ENCODE peak calls at places on chromosomes 6 and 20, in five cellular contexts. L is CD4-positive, alpha-beta T cell; Z is Calu3; C is mucosa of descending colon; I is IMR-90. X is an unnamed sample.

GRCh38 chr6:121652726-121653623 is 217.5 kb downstream of the GJA1 start:
- DNase-seq in L (no peak), Z (peak; percentile 14), C (no peak), I (peak; percentile 91), X (peak; percentile 71)

GRCh38 chr6:170139531-170139930 is 151.3 kb downstream of the DLL1 start:
- DNase-seq in L (no peak), Z (no peak), C (no peak), I (no peak), X (no peak)

GRCh38 chr6:33962186-33962585 is 158.4 kb upstream of the MLN start:
- DNase-seq in L (no peak), Z (no peak), C (no peak), I (peak; percentile 15), X (peak; percentile 14)

GRCh38 chr6:27145731-27146455 is 101.6 kb upstream of the PRSS16 start:
- DNase-seq in L (no peak), Z (peak; percentile 75), C (peak; percentile 71), I (peak; percentile 91), X (peak; percentile 90)

GRCh38 chr20:20362774-20363435 is 5.0 kb upstream of the INSM1 start:
- DNase-seq in L (no peak), Z (no peak), C (no peak), I (no peak), X (no peak)

GRCh38 chr6:24738732-24739131 is 19.8 kb upstream of the C6orf62 start:
- DNase-seq in L (no peak), Z (no peak), C (no peak), I (no peak), X (no peak)

GRCh38 chr6:48098923-48099322 is 12.1 kb downstream of the PTCHD4 start:
- DNase-seq in L (no peak), Z (no peak), C (no peak), I (no peak), X (no peak)

GRCh38 chr6:27495386-27496135 is 22.7 kb upstream of the ZNF184 start:
- DNase-seq in L (no peak), Z (peak; percentile 82), C (no peak), I (peak; percentile 91), X (peak; percentile 97)

GRCh38 chr6:158552796-158553138 is 7.1 kb upstream of the TMEM181 start:
- DNase-seq in L (no peak), Z (no peak), C (no peak), I (no peak), X (no peak)

GRCh38 chr6:34425132-34425497 is 754 bp downstream of the RPS10 start:
- DNase-seq in L (no peak), Z (no peak), C (no peak), I (no peak), X (no peak)

GRCh38 chr6:108648186-108648585 is 87.5 kb downstream of the FOXO3 start:
- DNase-seq in L (no peak), Z (no peak), C (no peak), I (no peak), X (no peak)

GRCh38 chr6:131250121-131250520 is 114.9 kb downstream of the AKAP7 start:
- DNase-seq in L (no peak), Z (peak; percentile 45), C (peak; percentile 69), I (peak; percentile 48), X (no peak)

GRCh38 chr20:46169245-46170171 is 51.4 kb downstream of the CD40 start:
- DNase-seq in L (no peak), Z (no peak), C (no peak), I (no peak), X (no peak)

GRCh38 chr6:150622476-150622875 is 22.8 kb downstream of the PLEKHG1 start:
- DNase-seq in L (no peak), Z (no peak), C (no peak), I (no peak), X (no peak)

GRCh38 chr6:6619415-6619814 is 30.9 kb downstream of the LY86 start:
- DNase-seq in L (no peak), Z (no peak), C (no peak), I (no peak), X (no peak)

GRCh38 chr6:130183271-130184222 is 39.2 kb downstream of the SAMD3 start:
- DNase-seq in L (no peak), Z (no peak), C (no peak), I (no peak), X (no peak)

GRCh38 chr6:12635813-12636212 is 80.8 kb upstream of the PHACTR1 start:
- DNase-seq in L (no peak), Z (no peak), C (no peak), I (no peak), X (no peak)

GRCh38 chr6:75272145-75272840 is 12.3 kb downstream of the TMEM30A start:
- DNase-seq in L (no peak), Z (no peak), C (no peak), I (peak; percentile 68), X (no peak)

GRCh38 chr6:32883789-32884188 is 29.8 kb downstream of the PSMB9 start:
- DNase-seq in L (no peak), Z (no peak), C (no peak), I (peak; percentile 60), X (no peak)

GRCh38 chr6:157981395-157982296 is at the start of gene SYNJ2:
- DNase-seq in L (peak; percentile 78), Z (peak; percentile 87), C (peak; percentile 93), I (peak; percentile 83), X (peak; percentile 64)

GRCh38 chr20:62401331-62401779 is 5.7 kb downstream of the CABLES2 start:
- DNase-seq in L (no peak), Z (no peak), C (no peak), I (no peak), X (no peak)

GRCh38 chr6:31969712-31970603 is 2.0 kb downstream of the DXO start:
- DNase-seq in L (no peak), Z (no peak), C (no peak), I (peak; percentile 55), X (peak; percentile 45)

GRCh38 chr20:11492391-11492790 is 425.3 kb upstream of the BTBD3 start:
- DNase-seq in L (no peak), Z (no peak), C (no peak), I (no peak), X (no peak)

GRCh38 chr6:96171112-96171511 is 155.3 kb downstream of the FUT9 start:
- DNase-seq in L (no peak), Z (no peak), C (no peak), I (no peak), X (no peak)

DNA sequence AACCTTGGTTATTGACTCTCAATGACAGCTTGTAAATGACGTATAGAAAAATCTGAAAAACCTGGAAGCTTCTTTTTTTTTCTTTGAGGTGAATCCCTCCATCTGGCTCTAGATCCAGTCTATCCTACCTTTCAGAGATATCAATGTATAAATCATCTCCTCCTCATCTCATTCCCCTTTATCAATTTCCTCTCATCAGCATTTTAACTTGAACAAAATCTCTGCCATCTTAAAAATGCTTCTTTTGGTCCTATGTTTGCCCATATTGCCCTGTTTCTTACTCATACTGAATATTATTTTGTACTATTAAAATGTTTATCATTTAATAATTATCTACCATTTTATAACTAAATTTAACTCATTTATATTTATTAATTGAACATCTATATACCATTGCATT is 306.7 kb upstream of the TSHZ2 start:
- DNase-seq in L (no peak), Z (no peak), C (no peak), I (no peak), X (no peak)
- TF ChIP-seq CTCF in L (no peak), Z (no peak), C (no peak), I (no peak), X (no peak)

GRCh38 chr6:18528084-18528743 is 141.1 kb downstream of the RNF144B start:
- DNase-seq in L (no peak), Z (no peak), C (no peak), I (peak; percentile 13), X (peak; percentile 13)
- TF ChIP-seq CTCF in L (no peak), Z (no peak), C (no peak), I (peak; percentile 45), X (peak; percentile 76)

GRCh38 chr6:11592289-11592906 is 54.8 kb downstream of the TMEM170B start:
- DNase-seq in L (no peak), Z (no peak), C (no peak), I (peak; percentile 72), X (no peak)

GRCh38 chr6:11596640-11597237 is 59.2 kb downstream of the TMEM170B start:
- DNase-seq in L (no peak), Z (no peak), C (no peak), I (no peak), X (no peak)

GRCh38 chr6:11593096-11593495 is 55.5 kb downstream of the TMEM170B start:
- DNase-seq in L (no peak), Z (no peak), C (no peak), I (no peak), X (no peak)

GRCh38 chr6:11598687-11599086 is 61.1 kb downstream of the TMEM170B start:
- DNase-seq in L (no peak), Z (no peak), C (no peak), I (no peak), X (no peak)

DNA sequence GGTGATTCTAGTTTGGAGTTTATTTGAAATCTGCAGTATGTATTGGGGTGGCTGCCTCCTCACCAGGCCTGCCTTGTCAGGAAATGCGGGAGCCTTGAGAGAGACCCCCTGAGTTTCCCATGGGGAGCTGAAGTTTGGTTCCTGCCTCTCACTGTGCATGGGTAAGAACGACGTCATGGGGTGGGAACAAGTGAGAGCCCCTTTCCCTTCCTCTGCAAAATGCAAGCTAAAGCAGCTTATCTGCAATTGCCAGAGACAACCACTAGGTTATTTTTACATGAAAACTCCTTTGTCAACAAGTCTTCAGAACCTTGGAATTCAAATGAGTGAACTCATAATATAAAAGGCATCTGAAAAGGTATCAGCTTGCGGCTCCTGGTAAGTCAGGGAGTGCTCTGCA is 58.4 kb downstream of the TMEM170B start:
- DNase-seq in L (no peak), Z (no peak), C (no peak), I (peak; percentile 34), X (no peak)
- TF ChIP-seq CTCF in L (no peak), Z (no peak), C (no peak), I (peak; percentile 17), X (peak; percentile 66)

GRCh38 chr20:8454137-8454712 is 322.2 kb downstream of the PLCB1 start:
- DNase-seq in L (no peak), Z (no peak), C (no peak), I (peak; percentile 97), X (peak; percentile 96)
- TF ChIP-seq CTCF in L (no peak), Z (no peak), C (no peak), I (peak; percentile 73), X (peak; percentile 85)

GRCh38 chr6:1855890-1856289 is 246.2 kb downstream of the FOXC1 start:
- DNase-seq in L (no peak), Z (no peak), C (no peak), I (no peak), X (no peak)
- TF ChIP-seq CTCF in L (no peak), Z (no peak), C (no peak), I (no peak), X (no peak)

DNA sequence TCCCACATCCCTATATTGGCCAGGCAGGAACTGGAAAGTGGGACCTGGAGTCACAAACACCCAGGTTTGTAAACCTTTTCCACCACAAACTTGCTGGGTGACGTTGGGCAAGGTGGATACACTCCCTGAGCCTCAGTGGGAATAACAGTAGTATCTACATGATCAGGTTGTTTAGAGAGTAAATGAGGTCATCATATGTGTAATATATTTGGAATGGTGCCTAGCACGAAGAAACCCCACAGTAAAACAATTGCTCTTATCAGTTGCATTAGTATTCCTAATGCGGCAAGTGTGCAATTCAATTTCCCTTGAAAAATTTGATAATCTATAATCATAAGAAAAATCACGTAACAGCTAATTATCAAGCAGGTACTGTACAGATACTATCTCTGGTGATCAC is 51.9 kb downstream of the HIVEP2 start:
- DNase-seq in L (no peak), Z (no peak), C (no peak), I (peak; percentile 86), X (peak; percentile 39)
- TF ChIP-seq CTCF in L (no peak), Z (no peak), C (no peak), I (no peak), X (no peak)